ENCODE peak calls at places on chromosomes 4 and X, in seven cellular contexts. M is stimulated activated CD4-positive, alpha-beta T cell treated with anti-CD3 and anti-CD28 coated beads, Interleukin-4, amount 100 ng/mL, for 48 hours; N is activated gamma-delta T cell; Z is CD8-positive, alpha-beta T cell; T is SW480; J is M059J; B is ELR. K is an unnamed sample.

GRCh38 chr4:55866973-55867574 is 13.6 kb downstream of the EXOC1 start:
- DNase-seq in M (no peak), N (no peak), Z (peak), T (peak), J (peak), B (peak), K (peak)

GRCh38 chrX:44890247-44890646 is 17.3 kb downstream of the KDM6A start:
- DNase-seq in M (no peak), N (no peak), Z (no peak), T (no peak), J (no peak), B (no peak), K (no peak)

GRCh38 chr4:39498724-39499014 is 28.6 kb downstream of the UGDH start:
- DNase-seq in M (no peak), N (no peak), Z (no peak), T (no peak), J (no peak), B (no peak), K (no peak)

GRCh38 chr4:188008377-188008776 is 12.8 kb downstream of the ZFP42 start:
- DNase-seq in M (no peak), N (no peak), Z (no peak), T (no peak), J (peak), B (peak), K (no peak)

GRCh38 chr4:26289421-26289820 is 31.4 kb upstream of the RBPJ start:
- DNase-seq in M (no peak), N (no peak), Z (no peak), T (no peak), J (peak), B (no peak), K (no peak)

GRCh38 chrX:1649623-1650022 is 34.8 kb downstream of the ASMT start:
- DNase-seq in M (no peak), N (no peak), Z (no peak), T (no peak), J (no peak), B (no peak), K (no peak)

GRCh38 chr4:96916731-96917130 is 1076.8 kb downstream of the PDHA2 start:
- DNase-seq in M (no peak), N (no peak), Z (no peak), T (no peak), J (no peak), B (no peak), K (no peak)

GRCh38 chrX:14497184-14497666 is 32.1 kb upstream of the GLRA2 start:
- DNase-seq in M (peak), N (no peak), Z (no peak), T (peak), J (peak), B (peak), K (no peak)

GRCh38 chr4:175833574-175834350 is 21.7 kb upstream of the GPM6A start:
- DNase-seq in M (no peak), N (no peak), Z (no peak), T (no peak), J (peak), B (peak), K (no peak)

GRCh38 chr4:144355809-144356757 is 215.6 kb upstream of the GYPA start:
- DNase-seq in M (no peak), N (no peak), Z (no peak), T (peak), J (peak), B (peak), K (no peak)

GRCh38 chrX:644304-645023 is 13.9 kb downstream of the SHOX start:
- DNase-seq in M (no peak), N (no peak), Z (no peak), T (no peak), J (no peak), B (no peak), K (no peak)

GRCh38 chr4:184471872-184472539 is 2.3 kb downstream of the IRF2 start:
- DNase-seq in M (no peak), N (no peak), Z (peak), T (peak), J (no peak), B (no peak), K (no peak)

GRCh38 chrX:44071847-44072545 is 98.8 kb upstream of the NDP start:
- DNase-seq in M (no peak), N (no peak), Z (no peak), T (peak), J (peak), B (peak), K (no peak)

GRCh38 chr4:77905651-77906263 is 43.1 kb downstream of the MRPL1 start:
- DNase-seq in M (no peak), N (no peak), Z (no peak), T (no peak), J (no peak), B (no peak), K (no peak)

GRCh38 chr4:147078362-147078761 is 132.7 kb upstream of the TTC29 start:
- DNase-seq in M (no peak), N (no peak), Z (no peak), T (no peak), J (no peak), B (no peak), K (no peak)

GRCh38 chr4:153595894-153596601 is 88.0 kb upstream of the TLR2 start:
- DNase-seq in M (no peak), N (no peak), Z (no peak), T (no peak), J (no peak), B (no peak), K (no peak)

GRCh38 chrX:103376118-103376978 is at the start of gene BEX3:
- DNase-seq in M (peak), N (peak), Z (peak), T (peak), J (peak), B (peak), K (peak)

GRCh38 chr4:19807505-19807904 is 444.2 kb upstream of the SLIT2 start:
- DNase-seq in M (no peak), N (no peak), Z (no peak), T (no peak), J (peak), B (peak), K (no peak)

GRCh38 chrX:148871422-148872152 is 371.2 kb downstream of the AFF2 start:
- DNase-seq in M (no peak), N (no peak), Z (no peak), T (peak), J (peak), B (peak), K (no peak)

GRCh38 chrX:1535241-1536041 is 1.5 kb downstream of the P2RY8 start:
- DNase-seq in M (peak), N (peak), Z (peak), T (no peak), J (no peak), B (no peak), K (no peak)

GRCh38 chrX:81537723-81538122 is 335.8 kb downstream of the SH3BGRL start:
- DNase-seq in M (no peak), N (no peak), Z (no peak), T (no peak), J (no peak), B (no peak), K (no peak)

GRCh38 chr4:173217727-173218126 is 49.1 kb downstream of the GALNT7 start:
- DNase-seq in M (no peak), N (no peak), Z (no peak), T (no peak), J (peak), B (peak), K (no peak)

GRCh38 chrX:35040871-35041270 is 98.3 kb downstream of the FAM47B start:
- DNase-seq in M (no peak), N (no peak), Z (no peak), T (no peak), J (peak), B (peak), K (no peak)

GRCh38 chrX:49309401-49309981 is 6.0 kb downstream of the GAGE10 start:
- DNase-seq in M (no peak), N (no peak), Z (peak), T (no peak), J (peak), B (peak), K (no peak)

GRCh38 chr4:19739101-19739651 is 512.5 kb upstream of the SLIT2 start:
- DNase-seq in M (no peak), N (no peak), Z (no peak), T (peak), J (peak), B (peak), K (peak)

GRCh38 chrX:11750051-11750450 is 8.0 kb upstream of the MSL3 start:
- DNase-seq in M (no peak), N (no peak), Z (no peak), T (no peak), J (no peak), B (no peak), K (no peak)

GRCh38 chr4:69321153-69321729 is 41.0 kb downstream of the UGT2B28 start:
- DNase-seq in M (no peak), N (no peak), Z (no peak), T (no peak), J (no peak), B (no peak), K (no peak)

GRCh38 chr4:65367306-65367705 is 303.0 kb downstream of the EPHA5 start:
- DNase-seq in M (no peak), N (no peak), Z (no peak), T (no peak), J (peak), B (peak), K (no peak)

GRCh38 chr4:168361365-168362024 is 42.9 kb upstream of the DDX60 start:
- DNase-seq in M (no peak), N (no peak), Z (no peak), T (no peak), J (no peak), B (no peak), K (no peak)